ENCODE peak calls at places on chromosomes 11 and 22, in five cellular contexts. H, D, V, K and O are unnamed samples.

GRCh38 chr11:61973603-61974162 is 6.2 kb upstream of the FTH1 start:
- DNase-seq in H (no peak), D (no peak), V (no peak), K (no peak), O (no peak)

GRCh38 chr11:17500673-17501072 is 24.0 kb upstream of the ABCC8 start:
- DNase-seq in H (no peak), D (no peak), V (no peak), K (no peak), O (no peak)

GRCh38 chr22:46830001-46830715 is 67.7 kb downstream of the TBC1D22A start:
- DNase-seq in H (no peak), D (no peak), V (no peak), K (no peak), O (no peak)

GRCh38 chr11:26947904-26948639 is 45.8 kb upstream of the FIBIN start:
- DNase-seq in H (no peak), D (no peak), V (no peak), K (no peak), O (no peak)

GRCh38 chr22:17109113-17109865 is 11.9 kb downstream of the TMEM121B start:
- DNase-seq in H (no peak), D (no peak), V (no peak), K (no peak), O (peak; percentile 13)

GRCh38 chr11:68122936-68123539 is 1.9 kb upstream of the CHKA start:
- DNase-seq in H (no peak), D (no peak), V (no peak), K (no peak), O (no peak)

GRCh38 chr11:27894552-27894951 is 194.3 kb upstream of the BDNF start:
- DNase-seq in H (no peak), D (no peak), V (no peak), K (no peak), O (peak; percentile 71)

GRCh38 chr11:119782673-119783072 is 53.7 kb upstream of the NECTIN1 start:
- DNase-seq in H (no peak), D (no peak), V (no peak), K (no peak), O (peak; percentile 26)

GRCh38 chr22:35337932-35338331 is 38.2 kb downstream of the TOM1 start:
- DNase-seq in H (no peak), D (no peak), V (no peak), K (no peak), O (peak; percentile 64)

GRCh38 chr22:23772315-23773246 is at the start of gene MMP11:
- DNase-seq in H (peak; percentile 61), D (peak; percentile 39), V (peak; percentile 30), K (no peak), O (peak; percentile 46)

GRCh38 chr22:38843201-38843715 is 570 bp downstream of the NPTXR start:
- DNase-seq in H (peak; percentile 55), D (peak; percentile 33), V (peak; percentile 55), K (peak; percentile 62), O (peak; percentile 80)

GRCh38 chr11:134461621-134462020 is 49.6 kb upstream of the B3GAT1 start:
- DNase-seq in H (no peak), D (no peak), V (no peak), K (no peak), O (no peak)

GRCh38 chr22:38886333-38886732 is 14.3 kb upstream of the CBX6 start:
- DNase-seq in H (no peak), D (no peak), V (no peak), K (no peak), O (no peak)

GRCh38 chr22:32951807-32952153 is 106.4 kb downstream of the SYN3 start:
- DNase-seq in H (no peak), D (no peak), V (no peak), K (no peak), O (no peak)